ENCODE peak calls at places on chromosomes 1 and 21, in six cellular contexts. Q is iPS-NIHi11, O is IMR-90, B is NCI-H1694 treated with DMSO at 0.1 percent for 48 hours, F is D721Med, T is RCC 7860. D is an unnamed sample.

GRCh38 chr1:64826991-64827390 is 82.1 kb downstream of the RAVER2 start:
- DNase-seq in T (peak), F (no peak), O (no peak), B (no peak), Q (no peak), D (no peak)

GRCh38 chr1:241532173-241532553 is at the start of gene KMO:
- DNase-seq in Q (no peak), O (peak), B (no peak), T (no peak), F (no peak), D (no peak)

GRCh38 chr1:62364726-62365125 is 45.5 kb upstream of the KANK4 start:
- DNase-seq in O (no peak), F (no peak), T (no peak), Q (no peak), B (no peak), D (no peak)

GRCh38 chr1:207890136-207890738 is 20.7 kb downstream of the CD34 start:
- DNase-seq in O (peak), B (no peak), T (peak), F (no peak), Q (no peak), D (no peak)

GRCh38 chr1:158117854-158118691 is 62.6 kb upstream of the CD1D start:
- DNase-seq in Q (peak), F (no peak), B (peak), T (no peak), O (peak), D (peak)

GRCh38 chr1:8026976-8027747 is 1.1 kb upstream of the ERRFI1 start:
- DNase-seq in O (peak), B (no peak), F (no peak), T (peak), Q (no peak), D (peak)

GRCh38 chr1:198970919-198971318 is 332.1 kb downstream of the PTPRC start:
- DNase-seq in B (no peak), F (no peak), T (no peak), O (peak), Q (no peak), D (no peak)

GRCh38 chr1:242086093-242086492 is 87.2 kb upstream of the MAP1LC3C start:
- DNase-seq in B (no peak), Q (peak), T (no peak), O (no peak), F (no peak), D (no peak)

GRCh38 chr1:156756355-156756754 is 4.9 kb upstream of the HDGF start:
- DNase-seq in T (no peak), F (no peak), O (no peak), B (no peak), Q (no peak), D (no peak)

GRCh38 chr1:98289296-98289695 is 368.5 kb upstream of the DPYD start:
- DNase-seq in F (no peak), B (no peak), T (no peak), O (no peak), Q (no peak), D (no peak)

GRCh38 chr21:33078907-33079582 is 9.1 kb downstream of the OLIG1 start:
- DNase-seq in Q (no peak), B (no peak), F (no peak), T (peak), O (peak), D (no peak)

GRCh38 chr1:207455183-207455754 is 1.1 kb downstream of the CR2 start:
- DNase-seq in F (no peak), T (no peak), B (no peak), O (no peak), Q (no peak), D (no peak)

GRCh38 chr1:210252621-210253041 is 20.0 kb downstream of the SERTAD4 start:
- DNase-seq in F (no peak), O (no peak), B (no peak), Q (peak), T (no peak), D (peak)

GRCh38 chr1:236419502-236419901 is 25.4 kb downstream of the EDARADD start:
- DNase-seq in Q (no peak), F (no peak), O (no peak), T (no peak), B (no peak), D (no peak)

GRCh38 chr1:2631136-2632050 is 1.4 kb downstream of the MMEL1 start:
- DNase-seq in F (no peak), Q (no peak), T (no peak), O (no peak), B (no peak), D (no peak)

GRCh38 chr21:34889287-34889536 is 159.9 kb downstream of the RUNX1 start:
- DNase-seq in T (peak), B (peak), F (no peak), O (peak), Q (no peak), D (peak)

GRCh38 chr1:234315091-234315541 is 58.1 kb upstream of the COA6 start:
- DNase-seq in F (no peak), T (peak), B (no peak), O (peak), Q (no peak), D (no peak)

GRCh38 chr1:47424336-47424982 is 8.4 kb downstream of the FOXE3 start:
- DNase-seq in B (peak), T (peak), O (peak), Q (peak), F (no peak), D (peak)

GRCh38 chr1:243568793-243569192 is 281.2 kb downstream of the AKT3 start:
- DNase-seq in B (no peak), Q (no peak), T (no peak), F (no peak), O (peak), D (no peak)

GRCh38 chr21:42763578-42764442 is 110.4 kb downstream of the PDE9A start:
- DNase-seq in Q (no peak), T (no peak), F (no peak), B (no peak), O (no peak), D (no peak)

GRCh38 chr1:35929730-35930592 is 944 bp upstream of the AGO3 start:
- DNase-seq in O (peak), B (no peak), Q (peak), T (peak), F (no peak), D (peak)

GRCh38 chr1:240031009-240031408 is 60.7 kb upstream of the FMN2 start:
- DNase-seq in B (no peak), Q (no peak), O (peak), F (no peak), T (peak), D (no peak)

GRCh38 chr1:154325583-154326545 is 539 bp downstream of the ATP8B2 start:
- DNase-seq in O (peak), B (peak), Q (peak), T (no peak), F (no peak), D (peak)

GRCh38 chr1:157959750-157960149 is 33.7 kb upstream of the KIRREL1 start:
- DNase-seq in B (no peak), T (no peak), O (no peak), Q (no peak), F (no peak), D (no peak)

GRCh38 chr1:43270421-43271095 is 775 bp downstream of the TMEM125 start:
- DNase-seq in F (no peak), O (no peak), B (no peak), T (no peak), Q (peak), D (peak)

GRCh38 chr1:228459091-228459993 is 27.8 kb upstream of the RNF187 start:
- DNase-seq in F (peak), O (peak), B (peak), Q (peak), T (no peak), D (peak)

GRCh38 chr1:15703562-15703961 is 19.4 kb downstream of the PLEKHM2 start:
- DNase-seq in T (peak), B (no peak), O (peak), Q (no peak), F (no peak), D (no peak)

GRCh38 chr1:93681549-93682412 is at the start of gene BCAR3:
- DNase-seq in T (peak), O (peak), Q (peak), F (no peak), B (no peak), D (peak)

GRCh38 chr21:37557261-37557950 is 190.8 kb downstream of the DYRK1A start:
- DNase-seq in Q (no peak), O (no peak), F (no peak), T (peak), B (no peak), D (no peak)

GRCh38 chr1:181021811-181022434 is 747 bp downstream of the STX6 start:
- DNase-seq in F (no peak), B (no peak), Q (peak), O (peak), T (peak), D (peak)

GRCh38 chr1:2448098-2448445 is 28.0 kb upstream of the PLCH2 start:
- DNase-seq in B (no peak), F (no peak), T (no peak), O (no peak), Q (no peak), D (no peak)

GRCh38 chr1:208332036-208332773 is 88.0 kb upstream of the PLXNA2 start:
- DNase-seq in O (no peak), B (no peak), T (no peak), F (no peak), Q (no peak), D (no peak)